ENCODE peak calls at places on chromosomes 7 and 10, in ten cellular contexts. One of them, this sample, is unnamed.

GRCh38 chr10:116147162-116147906 is 125.7 kb downstream of the GFRA1 start:
- DNase-seq in brain microvascular endothelial cell: no peak
- DNase-seq in lower leg skin: no peak
- DNase-seq in epithelial cell of esophagus: no peak
- DNase-seq in cardiac muscle cell: peak
- DNase-seq in dorsolateral prefrontal cortex: no peak
- DNase-seq in sigmoid colon: no peak
- DNase-seq in A549: no peak
- DNase-seq in upper lobe of right lung: no peak
- DNase-seq in choroid plexus epithelial cell: no peak
- DNase-seq in this sample: no peak

GRCh38 chr10:100872034-100872791 is 40.5 kb upstream of the SLF2 start:
- DNase-seq in sigmoid colon: no peak
- DNase-seq in upper lobe of right lung: no peak
- DNase-seq in epithelial cell of esophagus: peak
- DNase-seq in choroid plexus epithelial cell: peak
- DNase-seq in brain microvascular endothelial cell: peak
- DNase-seq in A549: peak
- DNase-seq in dorsolateral prefrontal cortex: no peak
- DNase-seq in cardiac muscle cell: peak
- DNase-seq in lower leg skin: no peak
- DNase-seq in this sample: peak

GRCh38 chr7:22252886-22253536 is 103.9 kb downstream of the RAPGEF5 start:
- DNase-seq in epithelial cell of esophagus: no peak
- DNase-seq in cardiac muscle cell: no peak
- DNase-seq in A549: no peak
- DNase-seq in brain microvascular endothelial cell: no peak
- DNase-seq in upper lobe of right lung: no peak
- DNase-seq in lower leg skin: no peak
- DNase-seq in dorsolateral prefrontal cortex: no peak
- DNase-seq in choroid plexus epithelial cell: no peak
- DNase-seq in sigmoid colon: no peak
- DNase-seq in this sample: no peak

GRCh38 chr7:116577320-116577871 is 52.6 kb downstream of the CAV1 start:
- DNase-seq in upper lobe of right lung: no peak
- DNase-seq in epithelial cell of esophagus: no peak
- DNase-seq in brain microvascular endothelial cell: peak
- DNase-seq in dorsolateral prefrontal cortex: no peak
- DNase-seq in lower leg skin: no peak
- DNase-seq in A549: no peak
- DNase-seq in choroid plexus epithelial cell: peak
- DNase-seq in sigmoid colon: no peak
- DNase-seq in cardiac muscle cell: no peak
- DNase-seq in this sample: no peak

GRCh38 chr7:130095812-130096211 is 25.5 kb downstream of the KLHDC10 start:
- DNase-seq in cardiac muscle cell: no peak
- DNase-seq in A549: no peak
- DNase-seq in dorsolateral prefrontal cortex: no peak
- DNase-seq in upper lobe of right lung: no peak
- DNase-seq in epithelial cell of esophagus: peak
- DNase-seq in sigmoid colon: no peak
- DNase-seq in choroid plexus epithelial cell: peak
- DNase-seq in brain microvascular endothelial cell: no peak
- DNase-seq in lower leg skin: no peak
- DNase-seq in this sample: no peak

GRCh38 chr7:41774966-41775365 is 72.1 kb upstream of the INHBA start:
- DNase-seq in lower leg skin: no peak
- DNase-seq in brain microvascular endothelial cell: no peak
- DNase-seq in choroid plexus epithelial cell: no peak
- DNase-seq in upper lobe of right lung: no peak
- DNase-seq in cardiac muscle cell: no peak
- DNase-seq in sigmoid colon: no peak
- DNase-seq in epithelial cell of esophagus: no peak
- DNase-seq in A549: no peak
- DNase-seq in dorsolateral prefrontal cortex: no peak
- DNase-seq in this sample: no peak

GRCh38 chr7:88357295-88357694 is 50.6 kb upstream of the STEAP4 start:
- DNase-seq in dorsolateral prefrontal cortex: no peak
- DNase-seq in epithelial cell of esophagus: peak
- DNase-seq in cardiac muscle cell: no peak
- DNase-seq in brain microvascular endothelial cell: peak
- DNase-seq in upper lobe of right lung: no peak
- DNase-seq in sigmoid colon: no peak
- DNase-seq in choroid plexus epithelial cell: peak
- DNase-seq in lower leg skin: no peak
- DNase-seq in A549: no peak
- DNase-seq in this sample: peak

GRCh38 chr10:14880201-14880600 is 1.5 kb downstream of the SUV39H2 start:
- DNase-seq in dorsolateral prefrontal cortex: no peak
- DNase-seq in brain microvascular endothelial cell: no peak
- DNase-seq in upper lobe of right lung: no peak
- DNase-seq in choroid plexus epithelial cell: no peak
- DNase-seq in epithelial cell of esophagus: peak
- DNase-seq in lower leg skin: no peak
- DNase-seq in sigmoid colon: no peak
- DNase-seq in A549: no peak
- DNase-seq in cardiac muscle cell: peak
- DNase-seq in this sample: peak

GRCh38 chr7:155363852-155364600 is 66.3 kb downstream of the INSIG1 start:
- DNase-seq in cardiac muscle cell: no peak
- DNase-seq in lower leg skin: no peak
- DNase-seq in brain microvascular endothelial cell: no peak
- DNase-seq in epithelial cell of esophagus: no peak
- DNase-seq in dorsolateral prefrontal cortex: peak
- DNase-seq in sigmoid colon: no peak
- DNase-seq in choroid plexus epithelial cell: no peak
- DNase-seq in upper lobe of right lung: peak
- DNase-seq in A549: no peak
- DNase-seq in this sample: no peak
- TF ChIP-seq CTCF in cardiac muscle cell: no peak
- TF ChIP-seq CTCF in lower leg skin: no peak
- TF ChIP-seq CTCF in brain microvascular endothelial cell: no peak
- TF ChIP-seq CTCF in epithelial cell of esophagus: no peak
- TF ChIP-seq CTCF in dorsolateral prefrontal cortex: no peak
- TF ChIP-seq CTCF in sigmoid colon: no peak
- TF ChIP-seq CTCF in choroid plexus epithelial cell: no peak
- TF ChIP-seq CTCF in upper lobe of right lung: no peak
- TF ChIP-seq CTCF in A549: no peak
- TF ChIP-seq CTCF in this sample: no peak

GRCh38 chr7:106282852-106283251 is 1.9 kb downstream of the NAMPT start:
- DNase-seq in dorsolateral prefrontal cortex: no peak
- DNase-seq in upper lobe of right lung: no peak
- DNase-seq in choroid plexus epithelial cell: no peak
- DNase-seq in cardiac muscle cell: no peak
- DNase-seq in brain microvascular endothelial cell: no peak
- DNase-seq in sigmoid colon: no peak
- DNase-seq in A549: no peak
- DNase-seq in epithelial cell of esophagus: no peak
- DNase-seq in lower leg skin: no peak
- DNase-seq in this sample: no peak

GRCh38 chr7:106283501-106283830 is 1.3 kb downstream of the NAMPT start:
- DNase-seq in choroid plexus epithelial cell: no peak
- DNase-seq in brain microvascular endothelial cell: no peak
- DNase-seq in dorsolateral prefrontal cortex: no peak
- DNase-seq in sigmoid colon: no peak
- DNase-seq in epithelial cell of esophagus: no peak
- DNase-seq in cardiac muscle cell: no peak
- DNase-seq in upper lobe of right lung: no peak
- DNase-seq in lower leg skin: no peak
- DNase-seq in A549: no peak
- DNase-seq in this sample: peak

GRCh38 chr7:106282374-106282773 is 2.4 kb downstream of the NAMPT start:
- DNase-seq in A549: no peak
- DNase-seq in sigmoid colon: no peak
- DNase-seq in choroid plexus epithelial cell: no peak
- DNase-seq in dorsolateral prefrontal cortex: no peak
- DNase-seq in epithelial cell of esophagus: no peak
- DNase-seq in lower leg skin: no peak
- DNase-seq in cardiac muscle cell: no peak
- DNase-seq in brain microvascular endothelial cell: no peak
- DNase-seq in upper lobe of right lung: no peak
- DNase-seq in this sample: peak

GRCh38 chr7:106281127-106281526 is 3.7 kb downstream of the NAMPT start:
- DNase-seq in choroid plexus epithelial cell: no peak
- DNase-seq in epithelial cell of esophagus: no peak
- DNase-seq in cardiac muscle cell: no peak
- DNase-seq in dorsolateral prefrontal cortex: no peak
- DNase-seq in A549: no peak
- DNase-seq in brain microvascular endothelial cell: no peak
- DNase-seq in sigmoid colon: no peak
- DNase-seq in lower leg skin: no peak
- DNase-seq in upper lobe of right lung: no peak
- DNase-seq in this sample: no peak

GRCh38 chr7:106281919-106282318 is 2.9 kb downstream of the NAMPT start:
- DNase-seq in choroid plexus epithelial cell: no peak
- DNase-seq in dorsolateral prefrontal cortex: no peak
- DNase-seq in cardiac muscle cell: no peak
- DNase-seq in sigmoid colon: no peak
- DNase-seq in lower leg skin: no peak
- DNase-seq in brain microvascular endothelial cell: no peak
- DNase-seq in epithelial cell of esophagus: no peak
- DNase-seq in A549: no peak
- DNase-seq in upper lobe of right lung: no peak
- DNase-seq in this sample: no peak
- H3K4me3 ChIP-seq in choroid plexus epithelial cell: peak
- H3K4me3 ChIP-seq in dorsolateral prefrontal cortex: peak
- H3K4me3 ChIP-seq in cardiac muscle cell: no peak
- H3K4me3 ChIP-seq in sigmoid colon: peak
- H3K4me3 ChIP-seq in lower leg skin: no peak
- H3K4me3 ChIP-seq in brain microvascular endothelial cell: no peak
- H3K4me3 ChIP-seq in epithelial cell of esophagus: peak
- H3K4me3 ChIP-seq in A549: peak
- H3K4me3 ChIP-seq in upper lobe of right lung: peak
- H3K4me3 ChIP-seq in this sample: peak

GRCh38 chr10:68211635-68212034 is 20.3 kb downstream of the ATOH7 start:
- DNase-seq in cardiac muscle cell: no peak
- DNase-seq in choroid plexus epithelial cell: no peak
- DNase-seq in lower leg skin: no peak
- DNase-seq in upper lobe of right lung: no peak
- DNase-seq in epithelial cell of esophagus: no peak
- DNase-seq in sigmoid colon: no peak
- DNase-seq in A549: no peak
- DNase-seq in dorsolateral prefrontal cortex: no peak
- DNase-seq in brain microvascular endothelial cell: no peak
- DNase-seq in this sample: no peak

GRCh38 chr10:68202965-68203358 is 29.0 kb downstream of the ATOH7 start:
- DNase-seq in upper lobe of right lung: no peak
- DNase-seq in A549: no peak
- DNase-seq in lower leg skin: no peak
- DNase-seq in cardiac muscle cell: no peak
- DNase-seq in sigmoid colon: no peak
- DNase-seq in brain microvascular endothelial cell: peak
- DNase-seq in dorsolateral prefrontal cortex: no peak
- DNase-seq in choroid plexus epithelial cell: peak
- DNase-seq in epithelial cell of esophagus: peak
- DNase-seq in this sample: peak

GRCh38 chr10:68212721-68213352 is 19.1 kb downstream of the ATOH7 start:
- DNase-seq in cardiac muscle cell: peak
- DNase-seq in lower leg skin: no peak
- DNase-seq in sigmoid colon: no peak
- DNase-seq in A549: no peak
- DNase-seq in dorsolateral prefrontal cortex: no peak
- DNase-seq in upper lobe of right lung: no peak
- DNase-seq in epithelial cell of esophagus: peak
- DNase-seq in brain microvascular endothelial cell: peak
- DNase-seq in choroid plexus epithelial cell: peak
- DNase-seq in this sample: peak

GRCh38 chr10:68208424-68209042 is 23.4 kb downstream of the ATOH7 start:
- DNase-seq in dorsolateral prefrontal cortex: peak
- DNase-seq in lower leg skin: no peak
- DNase-seq in brain microvascular endothelial cell: peak
- DNase-seq in epithelial cell of esophagus: peak
- DNase-seq in upper lobe of right lung: no peak
- DNase-seq in sigmoid colon: no peak
- DNase-seq in choroid plexus epithelial cell: peak
- DNase-seq in A549: peak
- DNase-seq in cardiac muscle cell: peak
- DNase-seq in this sample: peak
- TF ChIP-seq CTCF in dorsolateral prefrontal cortex: peak
- TF ChIP-seq CTCF in lower leg skin: no peak
- TF ChIP-seq CTCF in brain microvascular endothelial cell: peak
- TF ChIP-seq CTCF in epithelial cell of esophagus: peak
- TF ChIP-seq CTCF in upper lobe of right lung: peak
- TF ChIP-seq CTCF in sigmoid colon: no peak
- TF ChIP-seq CTCF in choroid plexus epithelial cell: peak
- TF ChIP-seq CTCF in A549: peak
- TF ChIP-seq CTCF in cardiac muscle cell: peak
- TF ChIP-seq CTCF in this sample: peak

GRCh38 chr10:23280420-23281043 is 64.1 kb downstream of the C10orf67 start:
- DNase-seq in choroid plexus epithelial cell: peak
- DNase-seq in cardiac muscle cell: no peak
- DNase-seq in A549: no peak
- DNase-seq in lower leg skin: no peak
- DNase-seq in upper lobe of right lung: no peak
- DNase-seq in brain microvascular endothelial cell: no peak
- DNase-seq in sigmoid colon: no peak
- DNase-seq in dorsolateral prefrontal cortex: no peak
- DNase-seq in epithelial cell of esophagus: no peak
- DNase-seq in this sample: no peak

GRCh38 chr10:23284155-23284554 is 60.4 kb downstream of the C10orf67 start:
- DNase-seq in cardiac muscle cell: no peak
- DNase-seq in A549: no peak
- DNase-seq in dorsolateral prefrontal cortex: no peak
- DNase-seq in brain microvascular endothelial cell: no peak
- DNase-seq in sigmoid colon: no peak
- DNase-seq in upper lobe of right lung: no peak
- DNase-seq in choroid plexus epithelial cell: no peak
- DNase-seq in epithelial cell of esophagus: no peak
- DNase-seq in lower leg skin: no peak
- DNase-seq in this sample: no peak

GRCh38 chr10:23284674-23285335 is 59.8 kb downstream of the C10orf67 start:
- DNase-seq in upper lobe of right lung: no peak
- DNase-seq in cardiac muscle cell: no peak
- DNase-seq in choroid plexus epithelial cell: no peak
- DNase-seq in lower leg skin: no peak
- DNase-seq in sigmoid colon: no peak
- DNase-seq in dorsolateral prefrontal cortex: no peak
- DNase-seq in A549: no peak
- DNase-seq in epithelial cell of esophagus: no peak
- DNase-seq in brain microvascular endothelial cell: no peak
- DNase-seq in this sample: no peak

GRCh38 chr10:23283680-23284079 is 60.9 kb downstream of the C10orf67 start:
- DNase-seq in brain microvascular endothelial cell: no peak
- DNase-seq in cardiac muscle cell: no peak
- DNase-seq in epithelial cell of esophagus: no peak
- DNase-seq in sigmoid colon: no peak
- DNase-seq in dorsolateral prefrontal cortex: no peak
- DNase-seq in choroid plexus epithelial cell: no peak
- DNase-seq in upper lobe of right lung: no peak
- DNase-seq in lower leg skin: no peak
- DNase-seq in A549: no peak
- DNase-seq in this sample: no peak

DNA sequence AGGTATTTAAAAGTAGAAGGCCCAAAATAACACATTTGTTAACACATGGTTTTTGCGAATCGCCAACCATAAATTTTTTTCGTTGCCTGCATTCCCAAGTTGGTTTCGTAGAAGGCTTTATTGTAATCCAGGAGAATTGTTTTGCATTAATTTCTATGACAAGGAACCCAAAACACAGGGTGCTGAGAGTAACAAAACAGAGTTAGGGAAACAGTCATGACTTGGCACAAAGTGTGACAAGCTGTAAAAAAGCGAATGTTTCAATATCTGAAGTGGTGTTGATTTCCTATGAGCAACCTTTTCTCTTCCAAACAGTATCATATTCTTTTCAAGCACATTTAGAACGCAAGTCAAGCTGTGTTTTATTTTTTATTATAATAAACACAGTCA is 63.6 kb downstream of the C10orf67 start:
- DNase-seq in cardiac muscle cell: no peak
- DNase-seq in epithelial cell of esophagus: no peak
- DNase-seq in lower leg skin: no peak
- DNase-seq in choroid plexus epithelial cell: no peak
- DNase-seq in brain microvascular endothelial cell: no peak
- DNase-seq in A549: no peak
- DNase-seq in sigmoid colon: no peak
- DNase-seq in dorsolateral prefrontal cortex: no peak
- DNase-seq in upper lobe of right lung: no peak
- DNase-seq in this sample: no peak
- H3K4me3 ChIP-seq in cardiac muscle cell: no peak
- H3K4me3 ChIP-seq in epithelial cell of esophagus: no peak
- H3K4me3 ChIP-seq in lower leg skin: no peak
- H3K4me3 ChIP-seq in choroid plexus epithelial cell: no peak
- H3K4me3 ChIP-seq in brain microvascular endothelial cell: no peak
- H3K4me3 ChIP-seq in A549: no peak
- H3K4me3 ChIP-seq in sigmoid colon: no peak
- H3K4me3 ChIP-seq in dorsolateral prefrontal cortex: no peak
- H3K4me3 ChIP-seq in upper lobe of right lung: no peak
- H3K4me3 ChIP-seq in this sample: no peak

This sample was measured in fibroblast of the aortic adventitia.